ENCODE peak calls at places on chromosome 9, in eight cellular contexts. W, P, V, L, O, B, H and M are unnamed samples.

GRCh38 chr9:136531904-136532798 is 13.7 kb downstream of the NOTCH1 start:
- DNase-seq in V (no peak), B (no peak), H (no peak), L (no peak), P (no peak), W (no peak), O (no peak), M (no peak)

GRCh38 chr9:38694676-38695075 is 25.3 kb downstream of the FAM240B start:
- DNase-seq in V (no peak), H (no peak), B (no peak), O (no peak), P (no peak), L (no peak), W (no peak), M (no peak)

GRCh38 chr9:92325269-92325990 is at the start of the genes CENPP and NOL8:
- DNase-seq in H (peak; percentile 84), V (peak; percentile 93), W (peak; percentile 80), O (peak; percentile 89), B (peak; percentile 92), L (peak; percentile 92), P (peak; percentile 81), M (peak; percentile 82)

GRCh38 chr9:33946779-33947535 is 101.7 kb downstream of the UBAP2 start:
- DNase-seq in B (no peak), V (no peak), W (no peak), O (no peak), P (no peak), L (peak; percentile 85), H (no peak), M (no peak)

GRCh38 chr9:14517154-14517906 is 175.9 kb downstream of the ZDHHC21 start:
- DNase-seq in B (no peak), L (no peak), O (no peak), H (no peak), P (no peak), W (no peak), V (no peak), M (no peak)

GRCh38 chr9:4070266-4070665 is 229.6 kb downstream of the GLIS3 start:
- DNase-seq in B (no peak), W (no peak), P (no peak), H (no peak), L (no peak), O (no peak), V (no peak), M (no peak)

GRCh38 chr9:90162326-90162725 is 480.3 kb downstream of the DIRAS2 start:
- DNase-seq in O (no peak), L (no peak), H (no peak), V (no peak), B (no peak), W (no peak), P (no peak), M (no peak)

GRCh38 chr9:127388037-127388855 is 8.7 kb upstream of the SLC2A8 start:
- DNase-seq in V (no peak), L (peak; percentile 93), W (no peak), O (peak; percentile 70), B (peak; percentile 54), P (no peak), H (no peak), M (peak; percentile 69)

GRCh38 chr9:124869986-124870560 is 8.1 kb downstream of the ARPC5L start:
- DNase-seq in W (no peak), O (peak; percentile 69), L (peak; percentile 53), V (peak; percentile 22), B (peak; percentile 81), H (no peak), P (no peak), M (peak; percentile 90)

GRCh38 chr9:124871156-124871561 is 9.2 kb downstream of the ARPC5L start:
- DNase-seq in B (no peak), H (no peak), W (no peak), O (no peak), P (no peak), V (no peak), L (no peak), M (no peak)

GRCh38 chr9:124869466-124869985 is 7.6 kb downstream of the ARPC5L start:
- DNase-seq in O (no peak), B (no peak), P (no peak), H (no peak), L (peak; percentile 33), W (no peak), V (peak; percentile 45), M (no peak)

GRCh38 chr9:124870723-124871122 is 8.8 kb downstream of the ARPC5L start:
- DNase-seq in O (no peak), B (no peak), L (no peak), W (no peak), P (no peak), V (peak; percentile 25), H (no peak), M (peak; percentile 33)

DNA sequence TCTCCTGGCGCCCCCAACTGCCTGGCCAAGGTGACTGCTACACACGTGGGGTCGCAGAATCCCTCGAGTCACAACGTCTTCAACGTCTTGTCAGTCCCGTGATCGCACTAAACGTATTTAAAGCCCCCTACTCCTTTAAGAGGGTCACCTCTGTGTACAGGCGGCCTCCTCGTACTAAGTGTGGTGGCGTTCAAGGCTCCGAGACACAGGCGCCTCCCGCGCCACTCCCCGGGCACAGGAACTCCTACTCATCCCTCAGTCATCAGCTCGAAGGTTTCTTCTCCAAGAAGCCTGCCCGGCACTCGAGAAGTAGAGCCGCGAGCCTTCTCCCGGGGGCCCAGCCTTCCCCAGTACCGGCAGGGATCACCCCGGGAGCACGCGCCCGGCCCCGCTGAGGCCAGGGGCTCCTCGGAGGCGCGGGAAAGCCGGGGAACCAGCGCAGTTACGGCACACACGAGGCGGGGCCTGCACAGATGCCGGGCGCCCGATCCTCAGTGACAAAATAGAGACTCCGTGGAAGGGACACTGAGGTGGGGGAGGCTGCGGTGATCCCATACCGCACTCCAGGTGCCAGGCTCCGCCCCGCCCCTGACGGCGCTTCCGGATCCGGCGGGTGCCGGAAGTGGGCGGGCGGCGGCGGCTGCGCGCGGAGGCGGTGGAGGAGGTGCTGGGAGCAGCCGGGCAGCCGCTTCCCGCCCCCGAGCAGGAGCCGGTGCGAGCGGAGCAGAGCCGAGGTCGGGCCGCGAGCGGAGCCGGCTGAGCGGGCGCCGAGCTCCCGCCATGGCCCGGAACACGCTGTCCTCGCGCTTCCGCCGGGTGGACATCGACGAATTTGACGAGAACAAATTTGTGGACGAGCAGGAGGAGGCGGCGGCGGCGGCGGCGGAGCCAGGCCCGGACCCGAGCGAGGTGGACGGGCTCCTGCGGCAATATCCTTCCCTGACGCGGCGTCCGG is 6.9 kb downstream of the ARPC5L start:
- DNase-seq in P (peak; percentile 89), O (peak; percentile 94), L (peak; percentile 86), V (peak; percentile 90), W (peak; percentile 82), H (peak; percentile 89), B (peak; percentile 96), M (peak; percentile 92)
- TF ChIP-seq CTCF in P (no peak), O (peak; percentile 64), L (no peak), V (peak; percentile 18), W (peak; percentile 3), H (no peak), B (no peak), M (no peak)

DNA sequence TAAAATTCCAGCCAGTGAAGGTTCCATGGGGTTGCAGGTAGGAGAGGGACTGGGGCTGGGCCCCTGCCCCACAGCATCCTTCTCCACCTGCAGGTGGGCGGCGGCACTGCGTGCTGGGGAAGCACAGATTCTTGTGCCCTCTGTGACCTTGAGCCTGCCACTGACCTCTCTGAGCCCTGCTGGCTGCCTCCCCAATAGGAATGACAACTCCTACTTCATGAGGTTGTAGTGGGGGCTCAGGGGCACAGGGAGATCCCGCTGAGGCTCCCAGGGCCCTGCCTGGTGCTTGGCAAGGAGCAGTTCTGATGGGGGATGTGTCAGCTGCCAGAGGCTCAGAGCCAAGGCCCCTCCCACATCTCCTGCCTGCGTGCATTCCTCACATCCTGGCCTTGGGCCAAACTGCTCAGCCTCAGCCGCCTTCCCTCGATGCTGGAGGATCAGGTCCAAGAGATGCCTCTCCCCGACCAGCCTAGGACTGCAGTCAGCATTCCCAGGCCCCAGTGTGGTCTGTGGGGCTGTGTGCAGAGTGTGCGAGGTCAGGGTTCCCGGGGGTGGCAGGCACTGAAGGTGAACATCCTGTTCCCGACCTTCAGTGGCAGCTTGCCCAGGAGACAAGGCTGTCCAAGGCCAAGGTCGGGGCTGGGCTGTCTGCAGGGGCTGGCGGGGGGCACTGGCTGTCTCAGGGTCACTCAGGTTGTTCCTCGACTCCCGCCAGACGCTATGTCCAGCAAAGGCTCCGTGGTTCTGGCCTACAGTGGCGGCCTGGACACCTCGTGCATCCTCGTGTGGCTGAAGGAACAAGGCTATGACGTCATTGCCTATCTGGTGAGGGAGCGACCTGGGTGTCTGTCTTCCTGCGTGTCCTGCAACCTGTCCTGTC is 7.0 kb downstream of the ASS1 start:
- DNase-seq in V (peak; percentile 94), O (no peak), H (peak; percentile 88), B (peak; percentile 91), P (peak; percentile 95), L (peak; percentile 96), W (no peak), M (no peak)
- TF ChIP-seq CTCF in V (peak; percentile 68), O (peak; percentile 9), H (peak; percentile 71), B (peak; percentile 36), P (no peak), L (peak; percentile 83), W (no peak), M (no peak)

DNA sequence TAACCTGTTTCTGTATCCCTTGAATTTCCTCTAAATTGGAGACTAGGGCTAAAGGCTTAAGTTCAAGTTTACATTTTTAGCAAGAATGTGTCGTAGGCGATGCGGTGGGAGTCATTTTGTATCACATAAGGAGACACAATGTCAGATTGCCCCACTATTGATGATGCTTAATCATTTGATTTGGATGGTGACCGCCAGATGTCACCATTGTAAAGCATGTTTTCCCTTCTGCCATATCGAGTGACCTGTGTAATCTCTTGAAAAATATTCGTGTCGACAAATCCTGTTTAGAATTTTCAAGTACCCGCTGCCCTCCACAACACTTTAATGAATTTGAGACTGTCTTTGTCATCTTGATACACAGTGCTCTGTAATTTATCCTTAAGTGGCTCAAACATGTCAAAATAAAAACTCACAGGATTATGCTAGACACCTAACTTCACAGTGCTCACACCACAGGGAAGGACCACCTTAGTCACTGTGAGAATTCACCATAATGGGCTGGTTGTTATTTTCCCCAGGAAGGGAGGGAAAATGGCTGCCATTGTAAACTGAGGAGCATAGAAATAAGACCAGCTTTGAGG is 34.5 kb upstream of the SLC46A2 start:
- DNase-seq in P (no peak), B (no peak), V (peak; percentile 51), W (no peak), L (peak; percentile 63), H (no peak), O (peak; percentile 21), M (no peak)
- TF ChIP-seq CTCF in P (no peak), B (peak; percentile 25), V (peak; percentile 39), W (peak; percentile 12), L (peak; percentile 49), H (peak; percentile 73), O (peak; percentile 48), M (no peak)

GRCh38 chr9:138068601-138069035 is 191.0 kb downstream of the CACNA1B start:
- DNase-seq in L (no peak), B (peak; percentile 54), H (peak; percentile 65), O (no peak), V (no peak), W (no peak), P (no peak), M (no peak)

GRCh38 chr9:138065287-138065686 is 187.7 kb downstream of the CACNA1B start:
- DNase-seq in W (no peak), P (no peak), O (no peak), B (peak; percentile 40), L (no peak), H (no peak), V (no peak), M (no peak)

GRCh38 chr9:138069731-138070456 is 192.3 kb downstream of the CACNA1B start:
- DNase-seq in W (no peak), H (peak; percentile 52), B (peak; percentile 38), O (no peak), L (no peak), P (no peak), V (no peak), M (peak; percentile 9)

GRCh38 chr9:138066049-138066448 is 188.5 kb downstream of the CACNA1B start:
- DNase-seq in V (no peak), W (no peak), P (no peak), H (peak; percentile 22), O (no peak), B (peak; percentile 29), L (peak; percentile 7), M (no peak)

DNA sequence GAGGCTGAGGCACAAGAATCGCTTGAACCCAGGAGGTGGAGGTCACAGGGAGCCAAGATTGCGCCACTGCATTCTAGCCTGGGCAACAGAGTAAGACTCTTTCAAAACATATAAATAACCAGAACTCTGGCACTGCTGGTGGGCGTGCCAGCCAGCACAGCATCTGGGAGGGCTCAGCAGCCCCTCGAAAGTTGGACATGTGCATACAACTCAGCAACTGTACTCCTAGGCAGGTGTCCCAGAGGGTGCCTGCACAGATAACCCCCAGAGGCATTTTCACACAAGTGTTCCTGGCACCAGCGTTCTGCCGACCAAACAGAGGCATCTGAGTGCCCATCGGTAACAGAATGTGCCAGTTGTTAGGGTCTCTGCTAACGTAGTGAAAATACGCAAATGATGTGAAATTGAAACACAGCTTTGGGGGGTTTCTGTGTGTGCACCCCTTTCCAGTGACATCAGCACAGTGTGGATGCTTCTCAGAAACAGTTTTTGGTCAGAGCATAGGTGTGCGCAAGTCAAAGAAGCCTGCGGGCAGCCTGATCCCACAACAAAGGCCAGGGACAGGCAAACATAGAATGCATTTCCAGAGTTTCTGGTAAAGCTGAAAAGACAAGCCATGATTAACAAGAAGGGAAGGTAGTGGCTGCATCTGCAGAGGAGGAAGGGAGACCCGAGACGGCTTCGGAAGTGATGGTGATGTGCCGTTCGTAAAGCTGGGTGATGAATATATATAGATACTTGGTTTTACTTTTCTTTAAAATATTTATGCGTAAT is 190.2 kb downstream of the CACNA1B start:
- DNase-seq in W (no peak), H (peak; percentile 43), P (no peak), B (peak; percentile 29), L (no peak), O (no peak), V (no peak), M (no peak)
- TF ChIP-seq CTCF in W (no peak), H (no peak), P (no peak), B (no peak), L (no peak), O (no peak), V (no peak), M (no peak)